ENCODE peak calls at places on chromosomes 1 and 21, in eight cellular contexts. F is Caco-2; S is uterus; C is mammary epithelial cell; X is CD8-positive, alpha-beta T cell; V is breast epithelium; B is body of pancreas; G is colonic mucosa. Z is an unnamed sample.

GRCh38 chr1:188269956-188270355 is 1441.2 kb downstream of the PLA2G4A start:
- DNase-seq in F (no peak), S (no peak), C (no peak), X (no peak), V (no peak), B (no peak), G (no peak), Z (no peak)

GRCh38 chr1:89821322-89822108 is 683 bp downstream of the LRRC8D start:
- DNase-seq in F (peak; percentile 58), S (peak; percentile 21), C (peak; percentile 42), X (peak; percentile 78), V (no peak), B (peak; percentile 56), G (peak; percentile 76), Z (peak; percentile 88)

GRCh38 chr1:61638296-61638695 is 86.6 kb downstream of the TM2D1 start:
- DNase-seq in F (no peak), S (no peak), C (no peak), X (no peak), V (no peak), B (no peak), G (no peak), Z (no peak)

GRCh38 chr21:39180429-39181019 is 2.7 kb downstream of the PSMG1 start:
- DNase-seq in F (no peak), S (no peak), C (no peak), X (no peak), V (no peak), B (no peak), G (no peak), Z (no peak)

GRCh38 chr1:218930879-218931278 is 242.8 kb upstream of the LYPLAL1 start:
- DNase-seq in F (no peak), S (no peak), C (peak; percentile 2), X (no peak), V (no peak), B (no peak), G (no peak), Z (no peak)

GRCh38 chr1:214542275-214543199 is 8.9 kb downstream of the PTPN14 start:
- DNase-seq in F (no peak), S (no peak), C (no peak), X (no peak), V (no peak), B (no peak), G (no peak), Z (no peak)

GRCh38 chr21:14830307-14830706 is 234.5 kb downstream of the NRIP1 start:
- DNase-seq in F (no peak), S (no peak), C (no peak), X (no peak), V (no peak), B (no peak), G (no peak), Z (no peak)

GRCh38 chr1:31912839-31913239 is 25.3 kb downstream of the PTP4A2 start:
- DNase-seq in F (no peak), S (no peak), C (no peak), X (no peak), V (no peak), B (no peak), G (no peak), Z (peak; percentile 52)

GRCh38 chr1:180137767-180138166 is 16.9 kb upstream of the QSOX1 start:
- DNase-seq in F (no peak), S (no peak), C (no peak), X (no peak), V (no peak), B (no peak), G (no peak), Z (no peak)

GRCh38 chr1:160954158-160955104 is at the start of gene ITLN2:
- DNase-seq in F (peak; percentile 74), S (no peak), C (peak; percentile 47), X (peak; percentile 67), V (no peak), B (peak; percentile 41), G (peak; percentile 30), Z (peak; percentile 36)

GRCh38 chr1:55337801-55338447 is 122.8 kb upstream of the USP24 start:
- DNase-seq in F (no peak), S (no peak), C (peak; percentile 54), X (no peak), V (no peak), B (no peak), G (peak; percentile 22), Z (peak; percentile 24)

GRCh38 chr1:118151312-118151937 is 33.6 kb downstream of the SPAG17 start:
- DNase-seq in F (no peak), S (peak; percentile 22), C (peak; percentile 29), X (no peak), V (peak; percentile 27), B (peak; percentile 78), G (peak; percentile 52), Z (peak; percentile 8)

GRCh38 chr1:91381844-91382243 is 22.8 kb downstream of the HFM1 start:
- DNase-seq in F (no peak), S (no peak), C (no peak), X (no peak), V (no peak), B (no peak), G (no peak), Z (no peak)

GRCh38 chr1:25001125-25001915 is 71.2 kb upstream of the RUNX3 start:
- DNase-seq in F (no peak), S (no peak), C (no peak), X (no peak), V (no peak), B (no peak), G (no peak), Z (no peak)

GRCh38 chr1:77888429-77889239 is at the start of gene NEXN:
- DNase-seq in F (peak; percentile 49), S (peak; percentile 83), C (peak; percentile 52), X (peak; percentile 52), V (peak; percentile 68), B (peak; percentile 82), G (peak; percentile 38), Z (peak; percentile 36)

GRCh38 chr1:173775578-173776196 is 48.8 kb upstream of the DARS2 start:
- DNase-seq in F (no peak), S (no peak), C (no peak), X (no peak), V (no peak), B (no peak), G (no peak), Z (no peak)

GRCh38 chr1:232904131-232904530 is 46.3 kb upstream of the NTPCR start:
- DNase-seq in F (no peak), S (no peak), C (no peak), X (no peak), V (no peak), B (no peak), G (peak; percentile 77), Z (no peak)

GRCh38 chr1:90708236-90708786 is 8.8 kb downstream of the BARHL2 start:
- DNase-seq in F (no peak), S (no peak), C (no peak), X (no peak), V (no peak), B (no peak), G (no peak), Z (no peak)

GRCh38 chr1:98044766-98045165 is 123.9 kb upstream of the DPYD start:
- DNase-seq in F (no peak), S (no peak), C (no peak), X (no peak), V (no peak), B (no peak), G (no peak), Z (no peak)

GRCh38 chr1:201260648-201261311 is 22.5 kb upstream of the PKP1 start:
- DNase-seq in F (no peak), S (no peak), C (peak; percentile 37), X (no peak), V (peak; percentile 22), B (no peak), G (no peak), Z (no peak)
- TF ChIP-seq CTCF in F (no peak), S (no peak), C (no peak), X (no peak), V (no peak), B (no peak), G (no peak), Z (no peak)

GRCh38 chr1:202689082-202689481 is 21.2 kb downstream of the SYT2 start:
- DNase-seq in F (no peak), S (no peak), C (no peak), X (no peak), V (no peak), B (no peak), G (no peak), Z (no peak)
- H3K4me3 ChIP-seq in F (no peak overlapping the region), S (no peak overlapping the region), C (no peak overlapping the region), X (no peak overlapping the region), V (no peak overlapping the region), B (no peak overlapping the region), G (no peak overlapping the region), Z (no peak overlapping the region)

GRCh38 chr1:2303016-2303775 is 75.1 kb downstream of the SKI start:
- DNase-seq in F (no peak), S (no peak), C (peak; percentile 11), X (no peak), V (no peak), B (no peak), G (no peak), Z (no peak)

GRCh38 chr1:2304282-2304681 is 76.2 kb downstream of the SKI start:
- DNase-seq in F (no peak), S (no peak), C (no peak), X (no peak), V (no peak), B (no peak), G (no peak), Z (no peak)

GRCh38 chr1:2304921-2305681 is 77.0 kb downstream of the SKI start:
- DNase-seq in F (no peak), S (no peak), C (no peak), X (no peak), V (no peak), B (no peak), G (no peak), Z (no peak)

GRCh38 chr1:2302292-2302925 is 74.3 kb downstream of the SKI start:
- DNase-seq in F (no peak), S (no peak), C (no peak), X (no peak), V (no peak), B (no peak), G (no peak), Z (no peak)

GRCh38 chr1:2303781-2304180 is 75.7 kb downstream of the SKI start:
- DNase-seq in F (no peak), S (no peak), C (no peak), X (no peak), V (no peak), B (no peak), G (no peak), Z (no peak)
- H3K36me3 ChIP-seq in F (no peaks in the 10 kb centered on the region), S (no peaks in the 10 kb centered on the region), C (peaks cover 2% of the 10 kb centered on the region), X (peaks cover 32% of the 10 kb centered on the region), V (peaks cover 12% of the 10 kb centered on the region), B (peaks cover 24% of the 10 kb centered on the region), G (peaks cover 5% of the 10 kb centered on the region), Z (peaks cover 12% of the 10 kb centered on the region)

GRCh38 chr21:26091480-26092018 is 79.0 kb downstream of the APP start:
- DNase-seq in F (no peak), S (no peak), C (no peak), X (no peak), V (no peak), B (no peak), G (no peak), Z (no peak)
- TF ChIP-seq CTCF in F (peak; percentile 14), S (no peak), C (no peak), X (no peak), V (no peak), B (no peak), G (no peak), Z (no peak)

GRCh38 chr1:203325418-203326091 is 20.2 kb downstream of the BTG2 start:
- DNase-seq in F (no peak), S (no peak), C (no peak), X (no peak), V (no peak), B (peak; percentile 57), G (peak; percentile 90), Z (peak; percentile 75)
- H3K4me3 ChIP-seq in F (no peak overlapping the region), S (no peak overlapping the region), C (no peak overlapping the region), X (no peak overlapping the region), V (no peak overlapping the region), B (no peak overlapping the region), G (no peak overlapping the region), Z (peak overlapping the region; percentile 43)